ENCODE peak calls at places on chromosomes 2 and 18, in six cellular contexts. H is sigmoid colon, I is NCI-H2029, U is left ventricle myocardium superior, E is GM03348, M is pons. W is an unnamed sample.
A peak's percentile ranks its signal among the peaks of the same experiment; 100 is the strongest.

GRCh38 chr2:218671077-218671653 is 637 bp downstream of the RNF25 start:
- DNase-seq in I (no peak), U (no peak), M (no peak), E (peak; percentile 24), H (peak; percentile 28), W (no peak)

GRCh38 chr2:106192752-106193490 is 1.2 kb downstream of the UXS1 start:
- DNase-seq in I (peak; percentile 78), M (peak; percentile 48), H (no peak), U (no peak), E (peak; percentile 79), W (peak; percentile 75)

GRCh38 chr2:212384027-212384426 is 154.6 kb downstream of the ERBB4 start:
- DNase-seq in I (no peak), H (no peak), E (no peak), M (no peak), U (no peak), W (peak; percentile 50)

GRCh38 chr2:230327418-230328154 is 593 bp downstream of the SP140L start:
- DNase-seq in U (no peak), I (peak; percentile 32), H (no peak), E (no peak), M (peak; percentile 37), W (no peak)

GRCh38 chr2:121887513-121888188 is 132.2 kb downstream of the TSN start:
- DNase-seq in H (no peak), M (no peak), E (no peak), U (no peak), I (no peak), W (no peak)

GRCh38 chr18:22822024-22822423 is 111.1 kb upstream of the RBBP8 start:
- DNase-seq in H (no peak), M (no peak), I (no peak), U (no peak), E (peak; percentile 50), W (peak; percentile 87)

GRCh38 chr2:241811209-241811951 is 2.4 kb downstream of the NEU4 start:
- DNase-seq in I (no peak), U (peak; percentile 89), E (peak; percentile 15), H (peak; percentile 65), M (peak; percentile 46), W (no peak)

GRCh38 chr18:57630759-57631660 is 9.4 kb upstream of the NARS1 start:
- DNase-seq in E (no peak), H (no peak), M (no peak), I (no peak), U (no peak), W (no peak)

GRCh38 chr2:195364015-195364965 is 292.7 kb upstream of the SLC39A10 start:
- DNase-seq in H (no peak), E (peak; percentile 45), M (no peak), I (no peak), U (no peak), W (peak; percentile 63)

GRCh38 chr2:24754985-24755690 is 38.1 kb downstream of the PTRHD1 start:
- DNase-seq in M (no peak), I (peak; percentile 14), E (no peak), U (no peak), H (no peak), W (no peak)

GRCh38 chr18:12254137-12254819 is at the start of gene CIDEA:
- DNase-seq in I (peak; percentile 1), U (peak; percentile 62), E (peak; percentile 53), H (no peak), M (no peak), W (peak; percentile 61)

GRCh38 chr2:217142649-217143266 is 282.9 kb upstream of the TNP1 start:
- DNase-seq in M (no peak), H (no peak), I (no peak), U (no peak), E (no peak), W (no peak)

GRCh38 chr2:236656166-236656565 is 86.5 kb downstream of the ACKR3 start:
- DNase-seq in E (no peak), U (no peak), M (no peak), H (no peak), I (no peak), W (no peak)

GRCh38 chr2:53490659-53491058 is 276.9 kb upstream of the CHAC2 start:
- DNase-seq in E (peak; percentile 68), U (peak; percentile 45), M (no peak), H (peak; percentile 87), I (no peak), W (peak; percentile 54)

GRCh38 chr18:9743200-9744016 is 35.3 kb downstream of the RAB31 start:
- DNase-seq in U (no peak), H (no peak), M (no peak), E (peak; percentile 90), I (no peak), W (peak; percentile 94)

GRCh38 chr18:68623342-68623741 is 91.6 kb downstream of the TMX3 start:
- DNase-seq in U (no peak), M (peak; percentile 83), I (no peak), H (peak; percentile 66), E (peak; percentile 86), W (peak; percentile 86)

GRCh38 chr2:19346983-19347618 is 11.3 kb downstream of the OSR1 start:
- DNase-seq in H (no peak), I (no peak), M (peak; percentile 31), E (no peak), U (no peak), W (no peak)

GRCh38 chr18:48663931-48664847 is 125.4 kb downstream of the CTIF start:
- DNase-seq in E (peak; percentile 90), U (peak; percentile 80), M (peak; percentile 55), H (peak; percentile 86), I (peak; percentile 35), W (peak; percentile 78)

GRCh38 chr2:75089471-75089870 is 109.8 kb downstream of the TACR1 start:
- DNase-seq in U (no peak), M (no peak), E (no peak), H (no peak), I (no peak), W (no peak)

GRCh38 chr18:27599202-27599829 is 414.2 kb upstream of the CHST9 start:
- DNase-seq in H (no peak), I (no peak), M (peak; percentile 56), E (peak; percentile 63), U (peak; percentile 34), W (peak; percentile 71)

GRCh38 chr2:6068441-6068935 is 376.3 kb downstream of the SOX11 start:
- DNase-seq in E (no peak), H (no peak), M (no peak), I (peak; percentile 58), U (no peak), W (no peak)

GRCh38 chr2:164840930-164841718 is 499 bp downstream of the COBLL1 start:
- DNase-seq in M (no peak), E (peak; percentile 89), I (peak; percentile 59), U (peak; percentile 91), H (peak; percentile 85), W (peak; percentile 90)

GRCh38 chr18:50240083-50240563 is 26.2 kb downstream of the CFAP53 start:
- DNase-seq in E (no peak), M (no peak), I (no peak), U (no peak), H (no peak), W (no peak)

GRCh38 chr2:200863655-200864205 is 728 bp downstream of the CLK1 start:
- DNase-seq in E (no peak), M (peak; percentile 57), I (no peak), H (no peak), U (no peak), W (no peak)

GRCh38 chr2:234495801-234496441 is 960 bp downstream of the ARL4C start:
- DNase-seq in I (no peak), H (no peak), U (peak; percentile 50), M (no peak), E (peak; percentile 44), W (peak; percentile 63)

GRCh38 chr2:159045545-159046454 is 77.4 kb downstream of the TANC1 start:
- DNase-seq in E (no peak), H (no peak), M (no peak), U (no peak), I (no peak), W (peak; percentile 43)

GRCh38 chr2:124027182-124027581 is 2.1 kb downstream of the CNTNAP5 start:
- DNase-seq in I (peak; percentile 92), E (peak; percentile 50), H (no peak), U (no peak), M (peak; percentile 81), W (peak; percentile 64)

GRCh38 chr2:53753036-53753435 is 14.6 kb upstream of the CHAC2 start:
- DNase-seq in U (no peak), H (no peak), E (no peak), I (no peak), M (no peak), W (no peak)

GRCh38 chr2:180505203-180505602 is 475.2 kb upstream of the UBE2E3 start:
- DNase-seq in E (peak; percentile 17), H (no peak), U (no peak), M (no peak), I (no peak), W (no peak)

GRCh38 chr2:26982102-26982742 is 11.8 kb downstream of the MAPRE3 start:
- DNase-seq in I (peak; percentile 85), U (peak; percentile 71), H (peak; percentile 90), M (peak; percentile 61), E (no peak), W (peak; percentile 83)

GRCh38 chr2:9985531-9985930 is 34.0 kb downstream of the GRHL1 start:
- DNase-seq in M (no peak), I (no peak), E (no peak), H (no peak), U (no peak), W (no peak)

GRCh38 chr2:239970004-239970623 is 55.0 kb downstream of the NDUFA10 start:
- DNase-seq in I (no peak), U (no peak), E (no peak), H (no peak), M (no peak), W (no peak)

GRCh38 chr2:132667716-132668115 is 2.3 kb downstream of the LYPD1 start:
- DNase-seq in I (no peak), U (no peak), H (no peak), M (no peak), E (no peak), W (peak; percentile 44)

GRCh38 chr2:240138275-240138984 is 2.0 kb downstream of the OTOS start:
- DNase-seq in E (no peak), M (no peak), H (no peak), I (no peak), U (peak; percentile 13), W (no peak)

GRCh38 chr2:229098810-229099209 is 172.3 kb downstream of the PID1 start:
- DNase-seq in U (peak; percentile 37), E (no peak), M (no peak), H (no peak), I (no peak), W (no peak)